ENCODE peak calls at places on chromosomes 16 and 17, in five cellular contexts. W is fibroblast of the aortic adventitia, K is AG09309, A is body of pancreas, Z is upper lobe of right lung. N is an unnamed sample.

GRCh38 chr16:87575027-87575804 is 27.1 kb upstream of the JPH3 start:
- DNase-seq in W (no peak), K (no peak), A (no peak), Z (no peak), N (no peak)

GRCh38 chr16:65065031-65065430 is 56.8 kb downstream of the CDH11 start:
- DNase-seq in W (no peak), K (no peak), A (no peak), Z (no peak), N (no peak)

GRCh38 chr16:27985981-27986380 is 77.5 kb downstream of the GSG1L start:
- DNase-seq in W (no peak), K (no peak), A (no peak), Z (no peak), N (no peak)

GRCh38 chr17:4747847-4748246 is 8.1 kb upstream of the CXCL16 start:
- DNase-seq in W (no peak), K (no peak), A (no peak), Z (no peak), N (no peak)

GRCh38 chr17:7108560-7108925 is 6.1 kb downstream of the ASGR2 start:
- DNase-seq in W (no peak), K (no peak), A (no peak), Z (no peak), N (no peak)

GRCh38 chr16:2955779-2956565 is 8.1 kb upstream of the KREMEN2 start:
- DNase-seq in W (no peak), K (no peak), A (no peak), Z (no peak), N (no peak)

GRCh38 chr17:43877031-43877430 is 30.1 kb downstream of the CD300LG start:
- DNase-seq in W (no peak), K (no peak), A (no peak), Z (no peak), N (no peak)

GRCh38 chr16:49194499-49195260 is 87.0 kb downstream of the CBLN1 start:
- DNase-seq in W (no peak), K (no peak), A (no peak), Z (no peak), N (no peak)

GRCh38 chr17:34377078-34377823 is 14.2 kb upstream of the CCL1 start:
- DNase-seq in W (no peak), K (no peak), A (no peak), Z (no peak), N (no peak)

GRCh38 chr16:4324871-4325740 is 9.2 kb downstream of the GLIS2 start:
- DNase-seq in W (no peak), K (no peak), A (no peak), Z (no peak), N (no peak)

GRCh38 chr17:49106366-49107210 is 26.0 kb upstream of the B4GALNT2 start:
- DNase-seq in W (peak; percentile 68), K (no peak), A (peak; percentile 22), Z (no peak), N (no peak)

GRCh38 chr17:46038414-46038813 is 39.4 kb downstream of the STH start:
- DNase-seq in W (no peak), K (no peak), A (no peak), Z (no peak), N (no peak)

GRCh38 chr17:36008998-36009665 is 7.8 kb upstream of the CCL15 start:
- DNase-seq in W (peak; percentile 13), K (no peak), A (no peak), Z (no peak), N (no peak)

GRCh38 chr17:77101521-77102410 is 39.0 kb upstream of the SEC14L1 start:
- DNase-seq in W (no peak), K (no peak), A (no peak), Z (no peak), N (no peak)

GRCh38 chr17:3735515-3735914 is 11.8 kb downstream of the HASPIN start:
- DNase-seq in W (peak; percentile 34), K (no peak), A (no peak), Z (no peak), N (no peak)

GRCh38 chr17:1169913-1170312 is 9.9 kb downstream of the ABR start:
- DNase-seq in W (no peak), K (no peak), A (no peak), Z (no peak), N (no peak)

GRCh38 chr17:80779961-80780380 is 211.7 kb upstream of the CHMP6 start:
- DNase-seq in W (peak; percentile 93), K (peak; percentile 71), A (peak; percentile 23), Z (no peak), N (peak; percentile 83)

GRCh38 chr16:75618782-75619181 is 4.3 kb downstream of the ADAT1 start:
- DNase-seq in W (no peak), K (no peak), A (no peak), Z (no peak), N (no peak)

GRCh38 chr17:45364531-45365390 is 47.9 kb upstream of the MAP3K14 start:
- DNase-seq in W (peak; percentile 63), K (no peak), A (no peak), Z (peak; percentile 35), N (no peak)

GRCh38 chr17:34703533-34703932 is 124.2 kb downstream of the TMEM132E start:
- DNase-seq in W (peak; percentile 55), K (no peak), A (no peak), Z (no peak), N (no peak)

GRCh38 chr17:3546997-3547396 is 10.6 kb downstream of the TRPV3 start:
- DNase-seq in W (no peak), K (no peak), A (no peak), Z (no peak), N (no peak)

GRCh38 chr16:67822511-67822910 is 15.8 kb downstream of the TSNAXIP1 start:
- DNase-seq in W (no peak), K (no peak), A (no peak), Z (no peak), N (no peak)

GRCh38 chr17:14337596-14338079 is 36.8 kb downstream of the HS3ST3B1 start:
- DNase-seq in W (no peak), K (no peak), A (no peak), Z (no peak), N (no peak)

GRCh38 chr17:35540589-35541404 is 3.3 kb upstream of the SLFN12L start:
- DNase-seq in W (peak; percentile 53), K (peak; percentile 8), A (no peak), Z (peak; percentile 73), N (no peak)

GRCh38 chr16:18783430-18784341 is 6.4 kb downstream of the RPS15A start:
- DNase-seq in W (no peak), K (no peak), A (no peak), Z (no peak), N (no peak)

DNA sequence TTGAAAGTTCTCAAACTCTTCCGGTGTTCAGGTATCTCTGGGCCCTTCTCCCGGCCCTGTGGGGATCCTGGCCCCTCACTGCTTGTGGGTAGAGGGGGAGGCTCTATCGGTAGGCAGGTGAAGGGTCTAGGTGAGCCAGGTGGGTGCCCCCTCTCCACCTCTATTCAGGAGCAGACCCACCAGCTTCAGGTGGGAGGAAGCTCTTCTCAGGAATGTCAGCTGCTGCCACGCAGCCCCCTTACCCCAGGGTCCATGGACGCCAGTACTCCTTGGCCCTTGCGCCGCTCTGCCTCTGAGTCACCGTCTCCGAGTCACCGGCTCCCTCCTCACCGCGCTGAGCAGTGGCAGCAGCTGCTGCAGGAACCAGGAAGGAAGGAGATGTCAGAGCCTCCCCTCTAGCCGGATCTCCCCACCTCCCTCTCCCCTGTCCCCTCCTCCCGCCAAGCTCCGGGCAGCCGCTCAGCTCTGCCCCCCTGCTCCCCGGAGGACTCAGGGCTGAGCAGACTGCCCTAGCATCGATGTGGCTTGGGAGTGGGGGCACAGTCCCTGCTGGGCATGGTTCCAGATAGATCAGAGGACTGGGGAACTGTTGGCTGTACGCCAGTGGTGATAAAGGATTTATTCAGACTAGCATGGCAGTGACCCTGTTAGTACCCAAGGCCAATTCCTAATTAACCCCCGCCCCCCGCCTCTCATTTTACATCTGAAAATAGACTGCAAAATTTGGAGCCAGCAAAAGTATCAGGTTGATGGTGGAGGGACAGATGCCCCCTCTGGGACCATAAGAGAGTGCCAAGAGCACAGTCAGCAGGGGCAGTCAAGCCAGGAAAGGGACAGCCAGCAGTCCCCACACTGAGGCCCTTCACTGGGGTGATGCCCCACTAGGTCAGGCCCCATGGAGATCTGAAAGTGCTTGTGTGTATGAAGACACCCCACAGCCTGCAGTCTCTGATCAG is at the start of gene OSBPL7:
- DNase-seq in W (peak; percentile 73), K (no peak), A (peak; percentile 90), Z (peak; percentile 85), N (peak; percentile 31)
- TF ChIP-seq CTCF in W (no peak), K (peak; percentile 5), A (no peak), Z (no peak), N (peak; percentile 19)

DNA sequence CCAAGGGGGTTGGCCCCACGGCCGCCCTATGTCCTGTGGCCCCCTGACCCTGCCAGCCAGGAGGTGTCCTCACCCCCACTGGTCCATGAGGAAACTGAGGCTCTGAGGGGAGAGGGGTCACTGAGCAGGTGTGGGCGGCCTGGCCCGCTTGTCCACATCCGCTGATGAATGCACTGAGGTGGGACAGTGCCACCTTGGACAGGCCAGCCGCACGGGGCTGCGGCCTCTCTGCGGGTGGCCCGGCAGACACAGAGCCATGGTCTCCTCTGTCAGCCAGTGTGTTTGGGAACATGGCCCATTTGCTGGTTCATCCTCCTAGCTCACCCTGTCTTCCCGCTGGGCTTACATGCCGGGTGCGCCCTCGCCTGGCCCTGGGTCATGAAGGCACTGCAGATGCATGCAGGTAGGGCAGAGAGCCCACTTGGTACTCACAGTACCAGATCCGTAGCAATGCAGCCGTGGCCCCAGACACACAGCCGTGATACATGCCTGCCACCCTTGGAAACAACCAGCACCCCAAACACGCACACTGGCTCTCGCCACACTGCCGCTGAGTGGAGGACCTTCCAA is 93.9 kb downstream of the ENGASE start:
- DNase-seq in W (no peak), K (no peak), A (no peak), Z (no peak), N (no peak)
- TF ChIP-seq CTCF in W (no peak), K (no peak), A (no peak), Z (no peak), N (no peak)

GRCh38 chr16:86093801-86094750 is 195.1 kb downstream of the IRF8 start:
- DNase-seq in W (no peak), K (no peak), A (no peak), Z (peak; percentile 55), N (no peak)
- TF ChIP-seq CTCF in W (peak; percentile 2), K (peak; percentile 18), A (no peak), Z (peak; percentile 5), N (peak; percentile 25)

GRCh38 chr17:29585080-29585751 is 4.2 kb downstream of the GIT1 start:
- DNase-seq in W (no peak), K (no peak), A (peak; percentile 19), Z (no peak), N (no peak)
- TF ChIP-seq CTCF in W (peak; percentile 34), K (peak; percentile 46), A (no peak), Z (peak; percentile 17), N (peak; percentile 16)

DNA sequence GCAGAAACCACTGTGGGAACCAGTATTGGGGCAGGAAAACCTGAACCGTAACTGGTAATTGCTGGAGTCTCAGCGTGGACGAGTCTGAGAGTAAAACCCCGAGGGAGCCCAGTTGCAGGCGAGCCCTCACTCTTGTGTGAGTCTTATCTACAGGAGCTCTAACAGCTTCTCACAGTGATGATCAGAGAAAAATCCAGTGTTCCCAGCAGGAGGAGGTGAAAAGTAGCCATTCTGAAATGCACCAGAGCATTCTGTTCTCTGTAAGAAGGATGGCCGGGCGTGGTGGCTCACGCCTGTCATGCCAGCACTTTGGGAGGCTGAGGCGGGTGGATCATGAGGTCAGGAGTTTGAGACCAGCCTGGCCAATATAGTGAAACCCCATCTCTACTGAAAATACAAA is 161.2 kb downstream of the COPRS start:
- DNase-seq in W (no peak), K (no peak), A (no peak), Z (no peak), N (no peak)
- TF ChIP-seq CTCF in W (no peak), K (no peak), A (no peak), Z (no peak), N (no peak)